ENCODE peak calls at places on chromosomes 5 and 9, in five cellular contexts. U is right cardiac atrium, T is adrenal gland, X is neuronal stem cell, M is spleen. W is an unnamed sample.
A peak's percentile ranks its signal among the peaks of the same experiment; 100 is the strongest.

GRCh38 chr5:143318833-143319232 is 84.7 kb downstream of the NR3C1 start:
- DNase-seq in U (no peak), X (no peak), T (no peak), M (no peak), W (peak; percentile 66)

GRCh38 chr5:40871177-40871576 is 30.0 kb downstream of the CARD6 start:
- DNase-seq in T (no peak), U (no peak), M (no peak), X (no peak), W (peak; percentile 28)

GRCh38 chr9:125246261-125246667 is 5.1 kb upstream of the HSPA5 start:
- DNase-seq in X (no peak), T (no peak), U (no peak), M (no peak), W (no peak)

GRCh38 chr9:124282442-124283231 is 24.9 kb downstream of the NEK6 start:
- DNase-seq in T (peak; percentile 45), X (no peak), U (peak; percentile 92), M (no peak), W (peak; percentile 54)

GRCh38 chr5:112434650-112435049 is 15.6 kb upstream of the EPB41L4A start:
- DNase-seq in X (no peak), U (no peak), T (no peak), M (no peak), W (no peak)

GRCh38 chr9:36187414-36187813 is 3.3 kb upstream of the CLTA start:
- DNase-seq in M (no peak), U (no peak), X (no peak), T (no peak), W (peak; percentile 23)

GRCh38 chr5:159911349-159911748 is 4.9 kb upstream of the ADRA1B start:
- DNase-seq in U (no peak), M (no peak), T (no peak), X (no peak), W (no peak)

GRCh38 chr9:124423591-124423990 is 8.3 kb upstream of the PSMB7 start:
- DNase-seq in T (no peak), X (no peak), M (no peak), U (no peak), W (no peak)

GRCh38 chr5:5419291-5420210 is 2.9 kb upstream of the ICE1 start:
- DNase-seq in T (no peak), M (no peak), U (no peak), X (peak; percentile 27), W (peak; percentile 60)

GRCh38 chr5:53481887-53482716 is 1.7 kb downstream of the FST start:
- DNase-seq in X (peak; percentile 26), T (peak; percentile 84), U (peak; percentile 91), M (peak; percentile 89), W (peak; percentile 74)

GRCh38 chr5:59648949-59649921 is 244.3 kb downstream of the PDE4D start:
- DNase-seq in U (no peak), M (no peak), T (no peak), X (no peak), W (no peak)

GRCh38 chr5:19923742-19924141 is 64.3 kb downstream of the CDH18 start:
- DNase-seq in X (no peak), U (no peak), M (no peak), T (no peak), W (no peak)

GRCh38 chr9:129436751-129437625 is 183.9 kb downstream of the C9orf50 start:
- DNase-seq in U (peak; percentile 93), X (no peak), M (no peak), T (peak; percentile 82), W (peak; percentile 27)

GRCh38 chr5:159184858-159185381 is 24.4 kb downstream of the RNF145 start:
- DNase-seq in U (no peak), X (no peak), M (no peak), T (no peak), W (peak; percentile 97)

GRCh38 chr5:54705994-54706616 is 188.5 kb downstream of the SNX18 start:
- DNase-seq in M (no peak), T (no peak), U (no peak), X (no peak), W (no peak)

GRCh38 chr5:179495906-179496455 is 54.4 kb upstream of the RUFY1 start:
- DNase-seq in X (no peak), T (no peak), U (no peak), M (no peak), W (no peak)

GRCh38 chr9:92506184-92506857 is 24.0 kb upstream of the ASPN start:
- DNase-seq in T (no peak), M (no peak), U (peak; percentile 44), X (no peak), W (peak; percentile 86)

GRCh38 chr5:64612349-64612961 is 77.8 kb upstream of the SHISAL2B start:
- DNase-seq in T (peak; percentile 68), U (no peak), X (peak; percentile 59), M (no peak), W (no peak)

DNA sequence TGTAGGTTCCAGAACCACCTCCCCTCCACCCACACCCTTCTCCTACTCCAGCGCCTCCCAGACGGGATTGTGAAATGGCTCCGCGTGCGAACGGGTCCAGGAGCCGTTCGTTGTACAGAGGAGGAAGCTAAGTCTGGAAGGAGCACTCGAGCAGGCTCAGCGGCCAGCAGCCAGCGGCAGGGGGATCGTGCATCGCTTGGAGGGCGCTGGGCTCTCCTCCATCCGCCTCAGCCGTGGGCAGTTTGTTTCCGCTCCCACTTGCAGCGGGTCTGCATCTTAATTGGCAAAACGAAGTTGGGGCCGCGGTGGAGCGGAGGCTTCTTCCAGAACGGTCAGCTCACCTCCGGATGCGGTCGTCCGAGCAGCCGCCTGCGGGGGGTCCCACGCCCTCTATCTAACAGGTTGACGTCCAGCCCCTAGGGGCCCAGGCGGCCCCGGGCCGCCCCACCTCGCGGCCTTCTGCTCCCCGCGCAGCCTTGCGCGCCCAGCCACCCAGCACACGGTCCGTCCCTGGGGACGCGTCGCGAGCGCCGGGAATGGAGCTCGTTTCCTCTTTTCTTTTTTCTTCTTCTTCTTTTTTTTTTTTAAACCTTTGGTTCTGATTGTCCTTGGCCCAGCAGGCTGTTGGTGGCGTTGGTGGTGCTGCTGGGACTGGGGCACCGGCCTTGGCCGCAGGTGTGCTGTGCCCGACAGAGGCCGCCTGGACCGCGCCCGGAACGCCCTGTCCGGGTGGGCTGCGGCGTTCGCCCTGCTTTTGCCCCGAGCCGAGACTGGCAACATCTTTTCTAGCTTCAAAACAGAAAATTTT is 3.9 kb upstream of the BARX1 start:
- DNase-seq in M (no peak), U (no peak), X (no peak), T (no peak), W (no peak)
- H3K4me3 ChIP-seq in M (peak overlapping the region; percentile 38), U (peak overlapping the region; percentile 17), X (peak overlapping the region; percentile 29), T (no peak overlapping the region), W (no peak overlapping the region)

GRCh38 chr9:136050266-136050705 is 44.8 kb downstream of the NACC2 start:
- DNase-seq in U (peak; percentile 70), T (no peak), X (no peak), M (no peak), W (no peak)
- H3K4me1 ChIP-seq in U (peaks cover 16% of the 10 kb centered on the region), T (peaks cover 25% of the 10 kb centered on the region), X (peaks cover 24% of the 10 kb centered on the region), M (peaks cover 99% of the 10 kb centered on the region), W (peaks cover 41% of the 10 kb centered on the region)

GRCh38 chr5:173094012-173094661 is 38.0 kb downstream of the CREBRF start:
- DNase-seq in T (no peak), M (no peak), U (no peak), X (no peak), W (peak; percentile 71)

GRCh38 chr5:173091981-173092380 is 35.8 kb downstream of the CREBRF start:
- DNase-seq in U (no peak), M (no peak), T (no peak), X (no peak), W (no peak)

GRCh38 chr5:173090626-173091025 is 34.5 kb downstream of the CREBRF start:
- DNase-seq in U (no peak), M (no peak), X (no peak), T (no peak), W (no peak)

GRCh38 chr5:173089581-173089980 is 33.4 kb downstream of the CREBRF start:
- DNase-seq in X (no peak), U (no peak), M (no peak), T (no peak), W (no peak)

GRCh38 chr5:173093597-173093996 is 37.4 kb downstream of the CREBRF start:
- DNase-seq in T (no peak), U (no peak), X (no peak), M (no peak), W (no peak)
- H3K27ac ChIP-seq in T (peak overlapping the region; percentile 65), U (peak overlapping the region; percentile 20), X (no peak overlapping the region), M (no peak overlapping the region), W (no peak overlapping the region)

DNA sequence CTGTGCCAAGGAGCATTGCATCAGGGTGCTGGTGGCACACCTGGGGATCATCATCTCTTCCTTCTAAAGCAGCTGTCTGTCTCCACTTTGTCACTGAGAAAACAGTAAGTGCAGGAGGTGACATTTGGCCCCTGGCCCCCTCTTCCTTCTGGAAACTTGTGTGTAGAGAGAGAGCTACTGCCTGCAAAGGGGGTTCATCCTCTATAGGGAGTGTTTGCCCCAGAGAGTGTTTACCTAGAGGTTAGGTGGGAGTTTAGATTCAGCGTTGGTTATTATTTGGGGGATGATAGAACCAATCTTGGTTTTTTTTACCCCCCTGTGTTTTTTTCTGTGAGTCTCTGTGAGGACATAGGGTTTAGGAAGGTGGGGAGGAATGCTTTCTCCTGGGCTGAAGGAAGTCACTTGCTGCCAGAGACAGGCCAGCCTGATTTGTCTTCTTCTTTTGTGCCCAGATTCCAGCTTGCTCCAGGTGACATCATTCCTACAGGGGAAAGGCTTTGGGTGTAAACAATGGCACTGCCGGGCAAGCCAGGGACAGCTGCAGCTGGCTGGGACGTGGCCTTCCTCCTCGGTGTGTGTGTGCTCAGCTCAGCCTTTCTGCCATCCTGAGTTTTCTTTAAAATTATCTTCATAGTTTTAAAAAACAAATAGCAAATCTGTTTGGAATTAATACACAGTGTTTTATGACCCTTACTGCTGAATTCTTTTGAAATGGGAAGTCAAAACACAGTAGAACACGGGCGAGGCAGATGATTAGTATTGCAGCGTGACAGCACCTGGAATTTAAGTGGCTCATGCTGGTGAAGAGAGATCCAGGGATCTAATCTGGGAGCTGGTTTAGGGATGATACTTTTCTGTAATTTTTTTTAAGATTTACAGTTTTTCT is 24.5 kb downstream of the PRRC2B start:
- DNase-seq in T (peak; percentile 72), M (no peak), X (no peak), U (peak; percentile 17), W (no peak)
- H3K4me3 ChIP-seq in T (no peak overlapping the region), M (no peak overlapping the region), X (no peak overlapping the region), U (no peak overlapping the region), W (no peak overlapping the region)

DNA sequence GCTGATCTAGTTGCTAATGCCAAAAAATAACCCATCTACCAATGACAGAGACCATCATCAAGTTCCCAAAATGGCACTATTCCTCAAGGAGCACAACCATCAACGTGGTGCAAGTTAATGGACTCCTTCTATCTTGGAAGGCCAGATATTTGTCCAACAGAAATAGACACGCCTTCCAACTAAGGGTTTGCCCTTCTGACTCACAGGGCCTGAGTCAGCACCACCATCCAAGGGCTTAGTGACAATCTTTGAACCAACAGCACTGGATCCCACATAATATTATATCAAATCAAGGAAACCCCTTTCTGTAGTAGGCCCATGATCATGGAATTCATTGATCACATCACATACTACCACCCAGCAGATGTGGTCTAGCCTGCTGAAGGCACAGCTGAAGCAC is 84.3 kb downstream of the MED27 start:
- DNase-seq in T (no peak), X (no peak), U (no peak), M (no peak), W (no peak)
- H3K4me1 ChIP-seq in T (peaks cover 12% of the 10 kb centered on the region), X (peaks cover 8% of the 10 kb centered on the region), U (peaks cover 11% of the 10 kb centered on the region), M (no peaks in the 10 kb centered on the region), W (peaks cover 20% of the 10 kb centered on the region)

DNA sequence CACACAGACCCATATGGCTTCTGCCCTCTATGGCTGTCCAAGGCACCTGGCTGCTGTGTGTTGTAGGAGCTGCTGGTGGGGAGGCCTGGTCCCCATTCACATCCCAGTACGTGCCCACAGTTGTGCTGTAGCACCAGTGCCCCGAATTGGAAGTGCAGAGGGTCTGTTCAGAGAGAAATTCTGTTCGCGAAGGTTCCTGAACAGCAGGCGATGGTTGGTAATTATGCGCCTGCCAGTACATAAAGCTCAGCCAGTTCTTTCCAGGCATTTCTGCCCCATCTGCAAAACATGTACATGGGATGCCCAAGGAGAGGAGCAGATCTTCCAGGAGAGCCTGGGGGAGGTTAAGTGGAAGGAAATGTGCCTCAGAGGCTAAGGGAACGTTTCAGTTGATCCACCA is 41.1 kb downstream of the UBE2QL1 start:
- DNase-seq in M (no peak), T (no peak), X (no peak), U (no peak), W (no peak)
- H3K27ac ChIP-seq in M (no peak overlapping the region), T (no peak overlapping the region), X (no peak overlapping the region), U (no peak overlapping the region), W (no peak overlapping the region)